ENCODE peak calls at places on chromosomes 2 and 18, in five cellular contexts. One of them, this sample, is unnamed.

GRCh38 chr2:1974391-1974790 is 230.1 kb upstream of the PXDN start:
- DNase-seq in SK-N-SH: no peak
- DNase-seq in HFFc6: no peak
- DNase-seq in AG20443: peak
- DNase-seq in left lung: no peak
- DNase-seq in this sample: no peak

GRCh38 chr2:20350105-20350712 is 435 bp downstream of the PUM2 start:
- DNase-seq in SK-N-SH: peak
- DNase-seq in HFFc6: no peak
- DNase-seq in AG20443: peak
- DNase-seq in left lung: peak
- DNase-seq in this sample: peak

GRCh38 chr2:111678161-111678560 is 205.8 kb downstream of the ANAPC1 start:
- DNase-seq in SK-N-SH: no peak
- DNase-seq in HFFc6: no peak
- DNase-seq in AG20443: no peak
- DNase-seq in left lung: no peak
- DNase-seq in this sample: no peak

GRCh38 chr2:30041884-30042283 is 104.9 kb upstream of the YPEL5 start:
- DNase-seq in SK-N-SH: no peak
- DNase-seq in HFFc6: no peak
- DNase-seq in AG20443: no peak
- DNase-seq in left lung: no peak
- DNase-seq in this sample: no peak

GRCh38 chr2:44244135-44244871 is 31.0 kb upstream of the SLC3A1 start:
- DNase-seq in SK-N-SH: peak
- DNase-seq in HFFc6: peak
- DNase-seq in AG20443: peak
- DNase-seq in left lung: no peak
- DNase-seq in this sample: peak

GRCh38 chr2:196677404-196677803 is 37.9 kb downstream of the CCDC150 start:
- DNase-seq in SK-N-SH: peak
- DNase-seq in HFFc6: peak
- DNase-seq in AG20443: peak
- DNase-seq in left lung: no peak
- DNase-seq in this sample: no peak

GRCh38 chr2:86788881-86789686 is 1.6 kb downstream of the CD8A start:
- DNase-seq in SK-N-SH: peak
- DNase-seq in HFFc6: no peak
- DNase-seq in AG20443: peak
- DNase-seq in left lung: no peak
- DNase-seq in this sample: no peak

GRCh38 chr18:65221115-65221514 is 529.7 kb upstream of the CDH7 start:
- DNase-seq in SK-N-SH: no peak
- DNase-seq in HFFc6: no peak
- DNase-seq in AG20443: no peak
- DNase-seq in left lung: no peak
- DNase-seq in this sample: no peak

GRCh38 chr2:180046776-180047175 is 39.7 kb upstream of the CWC22 start:
- DNase-seq in SK-N-SH: no peak
- DNase-seq in HFFc6: no peak
- DNase-seq in AG20443: no peak
- DNase-seq in left lung: no peak
- DNase-seq in this sample: no peak

GRCh38 chr2:54942373-54942772 is 107.9 kb downstream of the RTN4 start:
- DNase-seq in SK-N-SH: no peak
- DNase-seq in HFFc6: no peak
- DNase-seq in AG20443: no peak
- DNase-seq in left lung: no peak
- DNase-seq in this sample: no peak

GRCh38 chr2:105734762-105735538 is 9.8 kb upstream of the NCK2 start:
- DNase-seq in SK-N-SH: no peak
- DNase-seq in HFFc6: peak
- DNase-seq in AG20443: peak
- DNase-seq in left lung: no peak
- DNase-seq in this sample: no peak

This sample was measured in right lobe of liver.